ENCODE peak calls at places on chromosome 12, in four cellular contexts. V is activated T-cell treated with anti-CD3 and anti-CD28 coated beads for 1 hour, P is lung microvascular endothelial cell, D is tibial artery. C is an unnamed sample.

GRCh38 chr12:52175411-52176350 is 16.1 kb downstream of the KRT80 start:
- DNase-seq in V (no peak), D (no peak), P (peak; percentile 82), C (no peak)

GRCh38 chr12:77133566-77133965 is 68.2 kb upstream of the E2F7 start:
- DNase-seq in D (no peak), P (peak; percentile 72), V (no peak), C (peak; percentile 44)

GRCh38 chr12:122022393-122023338 is 982 bp downstream of the BCL7A start:
- DNase-seq in D (no peak), P (peak; percentile 43), V (no peak), C (no peak)

GRCh38 chr12:124636138-124636968 is 68.9 kb upstream of the NCOR2 start:
- DNase-seq in D (peak; percentile 47), V (peak; percentile 17), P (no peak), C (peak; percentile 80)

GRCh38 chr12:109818900-109819500 is 14.2 kb downstream of the TRPV4 start:
- DNase-seq in V (no peak), P (no peak), D (no peak), C (no peak)

GRCh38 chr12:5716221-5716620 is 228.8 kb downstream of the ANO2 start:
- DNase-seq in V (no peak), D (peak; percentile 23), P (peak; percentile 56), C (no peak)

GRCh38 chr12:52358575-52359350 is 8.5 kb downstream of the KRT85 start:
- DNase-seq in D (no peak), V (no peak), P (no peak), C (no peak)

GRCh38 chr12:50924131-50924438 is 28.3 kb upstream of the HIGD1C start:
- DNase-seq in D (no peak), V (no peak), P (no peak), C (no peak)

GRCh38 chr12:41302979-41303403 is 114.9 kb downstream of the PDZRN4 start:
- DNase-seq in V (no peak), P (no peak), D (no peak), C (no peak)

GRCh38 chr12:93762912-93763311 is 85.7 kb downstream of the CRADD start:
- DNase-seq in D (no peak), V (no peak), P (no peak), C (no peak)

GRCh38 chr12:95230313-95230712 is 12.7 kb downstream of the VEZT start:
- DNase-seq in V (no peak), D (no peak), P (no peak), C (no peak)

GRCh38 chr12:6089041-6089823 is 35.2 kb downstream of the VWF start:
- DNase-seq in D (peak; percentile 17), V (no peak), P (no peak), C (no peak)

GRCh38 chr12:70543444-70543843 is 93.8 kb downstream of the PTPRB start:
- DNase-seq in V (no peak), P (peak; percentile 92), D (no peak), C (peak; percentile 67)

GRCh38 chr12:128276542-128276941 is 9.6 kb downstream of the TMEM132C start:
- DNase-seq in V (no peak), D (no peak), P (no peak), C (no peak)

GRCh38 chr12:104219361-104219892 is 3.8 kb downstream of the TXNRD1 start:
- DNase-seq in P (peak; percentile 94), D (no peak), V (no peak), C (peak; percentile 99)

GRCh38 chr12:101925352-101925751 is 48.0 kb downstream of the DRAM1 start:
- DNase-seq in D (peak; percentile 86), V (no peak), P (no peak), C (no peak)

GRCh38 chr12:28955491-28955890 is 193.6 kb upstream of the FAR2 start:
- DNase-seq in D (no peak), V (no peak), P (no peak), C (no peak)

GRCh38 chr12:9673404-9674225 is 4.1 kb downstream of the CLEC2D start:
- DNase-seq in D (peak; percentile 35), V (no peak), P (peak; percentile 76), C (no peak)

GRCh38 chr12:46134205-46134811 is 134.5 kb downstream of the SLC38A1 start:
- DNase-seq in D (no peak), V (no peak), P (no peak), C (no peak)

C was measured in NCI-H460.